ENCODE peak calls at places on chromosomes 5 and 9, in six cellular contexts. One of them, this sample, is unnamed.

GRCh38 chr9:100099722-100100042 is 639 bp downstream of the INVS start:
- DNase-seq in GM23338: peak
- DNase-seq in left ventricle myocardium inferior: no peak
- DNase-seq in breast epithelium: no peak
- DNase-seq in AG09309: no peak
- DNase-seq in thyroid gland: peak
- DNase-seq in this sample: peak

GRCh38 chr5:40521925-40522324 is 157.8 kb upstream of the PTGER4 start:
- DNase-seq in thyroid gland: no peak
- DNase-seq in left ventricle myocardium inferior: no peak
- DNase-seq in AG09309: no peak
- DNase-seq in breast epithelium: no peak
- DNase-seq in GM23338: no peak
- DNase-seq in this sample: no peak

GRCh38 chr9:134374301-134375010 is 48.2 kb downstream of the RXRA start:
- DNase-seq in thyroid gland: peak
- DNase-seq in GM23338: no peak
- DNase-seq in breast epithelium: no peak
- DNase-seq in left ventricle myocardium inferior: peak
- DNase-seq in AG09309: no peak
- DNase-seq in this sample: no peak

GRCh38 chr9:69981686-69982450 is 61.8 kb upstream of the MAMDC2 start:
- DNase-seq in thyroid gland: no peak
- DNase-seq in AG09309: no peak
- DNase-seq in GM23338: no peak
- DNase-seq in breast epithelium: no peak
- DNase-seq in left ventricle myocardium inferior: no peak
- DNase-seq in this sample: no peak

GRCh38 chr5:16902846-16903245 is 33.2 kb downstream of the MYO10 start:
- DNase-seq in thyroid gland: no peak
- DNase-seq in left ventricle myocardium inferior: no peak
- DNase-seq in breast epithelium: no peak
- DNase-seq in GM23338: no peak
- DNase-seq in AG09309: peak
- DNase-seq in this sample: peak

GRCh38 chr5:121503111-121503840 is 348.4 kb upstream of the FTMT start:
- DNase-seq in thyroid gland: peak
- DNase-seq in AG09309: no peak
- DNase-seq in left ventricle myocardium inferior: peak
- DNase-seq in breast epithelium: no peak
- DNase-seq in GM23338: peak
- DNase-seq in this sample: peak

GRCh38 chr5:138230981-138231589 is 18.0 kb upstream of the CDC23 start:
- DNase-seq in AG09309: no peak
- DNase-seq in GM23338: no peak
- DNase-seq in thyroid gland: no peak
- DNase-seq in breast epithelium: no peak
- DNase-seq in left ventricle myocardium inferior: no peak
- DNase-seq in this sample: peak

GRCh38 chr9:35814106-35814840 is 569 bp downstream of the HINT2 start:
- DNase-seq in left ventricle myocardium inferior: peak
- DNase-seq in breast epithelium: peak
- DNase-seq in AG09309: no peak
- DNase-seq in thyroid gland: peak
- DNase-seq in GM23338: peak
- DNase-seq in this sample: peak

GRCh38 chr5:134177197-134178171 is 734 bp upstream of the SKP1 start:
- DNase-seq in GM23338: peak
- DNase-seq in AG09309: peak
- DNase-seq in left ventricle myocardium inferior: no peak
- DNase-seq in breast epithelium: no peak
- DNase-seq in thyroid gland: peak
- DNase-seq in this sample: peak

GRCh38 chr5:154005648-154006047 is 33.1 kb downstream of the FAM114A2 start:
- DNase-seq in left ventricle myocardium inferior: no peak
- DNase-seq in thyroid gland: no peak
- DNase-seq in breast epithelium: no peak
- DNase-seq in AG09309: no peak
- DNase-seq in GM23338: no peak
- DNase-seq in this sample: peak

GRCh38 chr5:178126556-178126955 is 4.3 kb upstream of the RMND5B start:
- DNase-seq in AG09309: no peak
- DNase-seq in breast epithelium: no peak
- DNase-seq in left ventricle myocardium inferior: no peak
- DNase-seq in GM23338: peak
- DNase-seq in thyroid gland: no peak
- DNase-seq in this sample: no peak

GRCh38 chr5:119954106-119954505 is 324.7 kb downstream of the FAM170A start:
- DNase-seq in thyroid gland: no peak
- DNase-seq in GM23338: no peak
- DNase-seq in left ventricle myocardium inferior: no peak
- DNase-seq in AG09309: no peak
- DNase-seq in breast epithelium: no peak
- DNase-seq in this sample: no peak

GRCh38 chr5:168339151-168340140 is 48.0 kb downstream of the WWC1 start:
- DNase-seq in left ventricle myocardium inferior: no peak
- DNase-seq in AG09309: no peak
- DNase-seq in thyroid gland: no peak
- DNase-seq in breast epithelium: no peak
- DNase-seq in GM23338: peak
- DNase-seq in this sample: no peak

GRCh38 chr5:149392718-149393117 is 13.6 kb upstream of the IL17B start:
- DNase-seq in GM23338: no peak
- DNase-seq in breast epithelium: no peak
- DNase-seq in thyroid gland: no peak
- DNase-seq in AG09309: no peak
- DNase-seq in left ventricle myocardium inferior: no peak
- DNase-seq in this sample: no peak

GRCh38 chr9:131366745-131367401 is 27.0 kb upstream of the PRRC2B start:
- DNase-seq in breast epithelium: no peak
- DNase-seq in AG09309: peak
- DNase-seq in thyroid gland: peak
- DNase-seq in GM23338: peak
- DNase-seq in left ventricle myocardium inferior: peak
- DNase-seq in this sample: peak

GRCh38 chr5:181224390-181225234 is 1.5 kb downstream of the TRIM41 start:
- DNase-seq in GM23338: no peak
- DNase-seq in breast epithelium: no peak
- DNase-seq in AG09309: no peak
- DNase-seq in left ventricle myocardium inferior: no peak
- DNase-seq in thyroid gland: no peak
- DNase-seq in this sample: no peak

GRCh38 chr9:35106343-35106730 is 3.4 kb upstream of the STOML2 start:
- DNase-seq in AG09309: no peak
- DNase-seq in left ventricle myocardium inferior: no peak
- DNase-seq in thyroid gland: no peak
- DNase-seq in GM23338: no peak
- DNase-seq in breast epithelium: no peak
- DNase-seq in this sample: no peak

GRCh38 chr9:92312887-92313623 is 12.1 kb downstream of the NOL8 start:
- DNase-seq in left ventricle myocardium inferior: no peak
- DNase-seq in GM23338: no peak
- DNase-seq in thyroid gland: no peak
- DNase-seq in AG09309: no peak
- DNase-seq in breast epithelium: no peak
- DNase-seq in this sample: no peak

GRCh38 chr5:20678814-20679298 is 690.9 kb upstream of the CDH18 start:
- DNase-seq in GM23338: no peak
- DNase-seq in breast epithelium: no peak
- DNase-seq in left ventricle myocardium inferior: no peak
- DNase-seq in AG09309: peak
- DNase-seq in thyroid gland: no peak
- DNase-seq in this sample: peak

GRCh38 chr9:95495529-95495928 is 21.2 kb downstream of the PTCH1 start:
- DNase-seq in left ventricle myocardium inferior: no peak
- DNase-seq in GM23338: no peak
- DNase-seq in AG09309: no peak
- DNase-seq in breast epithelium: no peak
- DNase-seq in thyroid gland: no peak
- DNase-seq in this sample: no peak

GRCh38 chr5:75668988-75669760 is 48.1 kb downstream of the POC5 start:
- DNase-seq in breast epithelium: no peak
- DNase-seq in thyroid gland: peak
- DNase-seq in GM23338: no peak
- DNase-seq in AG09309: no peak
- DNase-seq in left ventricle myocardium inferior: no peak
- DNase-seq in this sample: peak

GRCh38 chr9:120348951-120349429 is 231.0 kb downstream of the CDK5RAP2 start:
- DNase-seq in GM23338: peak
- DNase-seq in AG09309: no peak
- DNase-seq in left ventricle myocardium inferior: no peak
- DNase-seq in thyroid gland: peak
- DNase-seq in breast epithelium: no peak
- DNase-seq in this sample: peak

GRCh38 chr9:93262537-93263310 is 78.8 kb downstream of the WNK2 start:
- DNase-seq in breast epithelium: no peak
- DNase-seq in GM23338: no peak
- DNase-seq in thyroid gland: peak
- DNase-seq in AG09309: no peak
- DNase-seq in left ventricle myocardium inferior: no peak
- DNase-seq in this sample: peak

GRCh38 chr9:109467936-109468335 is 30.2 kb downstream of the PTPN3 start:
- DNase-seq in left ventricle myocardium inferior: no peak
- DNase-seq in AG09309: no peak
- DNase-seq in breast epithelium: no peak
- DNase-seq in GM23338: no peak
- DNase-seq in thyroid gland: no peak
- DNase-seq in this sample: no peak

GRCh38 chr5:2271280-2271679 is 388.6 kb upstream of the IRX4 start:
- DNase-seq in thyroid gland: no peak
- DNase-seq in AG09309: no peak
- DNase-seq in left ventricle myocardium inferior: no peak
- DNase-seq in GM23338: no peak
- DNase-seq in breast epithelium: no peak
- DNase-seq in this sample: no peak

GRCh38 chr9:135490980-135491444 is 9.5 kb upstream of the MRPS2 start:
- DNase-seq in thyroid gland: no peak
- DNase-seq in left ventricle myocardium inferior: no peak
- DNase-seq in breast epithelium: no peak
- DNase-seq in GM23338: no peak
- DNase-seq in AG09309: no peak
- DNase-seq in this sample: no peak

GRCh38 chr5:132073231-132074013 is at the start of gene CSF2:
- DNase-seq in breast epithelium: no peak
- DNase-seq in thyroid gland: no peak
- DNase-seq in left ventricle myocardium inferior: no peak
- DNase-seq in AG09309: no peak
- DNase-seq in GM23338: no peak
- DNase-seq in this sample: no peak

GRCh38 chr9:26955921-26956886 is at the start of gene IFT74:
- DNase-seq in AG09309: peak
- DNase-seq in thyroid gland: peak
- DNase-seq in breast epithelium: peak
- DNase-seq in left ventricle myocardium inferior: peak
- DNase-seq in GM23338: peak
- DNase-seq in this sample: peak

GRCh38 chr5:118924006-118924389 is 64.3 kb downstream of the DTWD2 start:
- DNase-seq in thyroid gland: no peak
- DNase-seq in AG09309: no peak
- DNase-seq in breast epithelium: no peak
- DNase-seq in left ventricle myocardium inferior: no peak
- DNase-seq in GM23338: no peak
- DNase-seq in this sample: no peak

GRCh38 chr9:135147473-135147805 is 60.0 kb downstream of the OLFM1 start:
- DNase-seq in left ventricle myocardium inferior: no peak
- DNase-seq in breast epithelium: no peak
- DNase-seq in thyroid gland: peak
- DNase-seq in GM23338: no peak
- DNase-seq in AG09309: no peak
- DNase-seq in this sample: no peak

GRCh38 chr9:97986466-97986865 is 3.3 kb downstream of the ANP32B start:
- DNase-seq in breast epithelium: no peak
- DNase-seq in thyroid gland: no peak
- DNase-seq in GM23338: no peak
- DNase-seq in left ventricle myocardium inferior: no peak
- DNase-seq in AG09309: no peak
- DNase-seq in this sample: no peak

GRCh38 chr9:12882430-12882829 is 107.6 kb downstream of the LURAP1L start:
- DNase-seq in breast epithelium: no peak
- DNase-seq in left ventricle myocardium inferior: no peak
- DNase-seq in GM23338: no peak
- DNase-seq in AG09309: peak
- DNase-seq in thyroid gland: no peak
- DNase-seq in this sample: no peak

GRCh38 chr5:10562202-10563131 is 1.4 kb upstream of the ANKRD33B start:
- DNase-seq in breast epithelium: no peak
- DNase-seq in AG09309: no peak
- DNase-seq in GM23338: peak
- DNase-seq in thyroid gland: no peak
- DNase-seq in left ventricle myocardium inferior: no peak
- DNase-seq in this sample: no peak

GRCh38 chr9:128638580-128638979 is 18.1 kb downstream of the DYNC2I2 start:
- DNase-seq in GM23338: no peak
- DNase-seq in thyroid gland: no peak
- DNase-seq in left ventricle myocardium inferior: no peak
- DNase-seq in breast epithelium: no peak
- DNase-seq in AG09309: no peak
- DNase-seq in this sample: no peak
- H3K4me3 ChIP-seq in GM23338: no peak
- H3K4me3 ChIP-seq in thyroid gland: no peak
- H3K4me3 ChIP-seq in left ventricle myocardium inferior: no peak
- H3K4me3 ChIP-seq in breast epithelium: no peak
- H3K4me3 ChIP-seq in AG09309: no peak
- H3K4me3 ChIP-seq in this sample: no peak

GRCh38 chr5:82389347-82389746 is 111.2 kb upstream of the RPS23 start:
- DNase-seq in left ventricle myocardium inferior: no peak
- DNase-seq in AG09309: no peak
- DNase-seq in thyroid gland: no peak
- DNase-seq in breast epithelium: no peak
- DNase-seq in GM23338: no peak
- DNase-seq in this sample: no peak
- H3K4me3 ChIP-seq in left ventricle myocardium inferior: no peak
- H3K4me3 ChIP-seq in AG09309: peak
- H3K4me3 ChIP-seq in thyroid gland: no peak
- H3K4me3 ChIP-seq in breast epithelium: no peak
- H3K4me3 ChIP-seq in GM23338: no peak
- H3K4me3 ChIP-seq in this sample: no peak

DNA sequence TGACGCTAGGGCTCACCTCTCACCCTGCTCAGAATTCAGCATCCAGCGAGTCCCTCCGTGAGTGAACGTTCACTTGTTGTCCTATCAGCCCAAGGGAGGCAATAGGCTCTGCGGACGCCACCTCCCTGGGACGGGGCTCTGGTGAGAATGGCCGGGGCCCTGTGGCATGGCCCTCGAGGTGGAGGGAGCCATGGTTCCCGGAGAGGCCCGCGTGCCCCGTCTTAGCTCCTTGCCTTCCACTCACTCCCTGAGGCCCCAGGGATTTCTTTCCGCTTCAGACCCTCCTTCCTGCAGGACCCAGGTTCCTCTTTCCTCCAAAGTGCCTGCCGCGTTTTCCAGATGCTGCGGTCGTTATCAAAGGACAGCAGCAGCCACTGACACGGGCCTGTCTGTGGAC is 21.5 kb downstream of the EXOC3 start:
- DNase-seq in left ventricle myocardium inferior: peak
- DNase-seq in AG09309: no peak
- DNase-seq in GM23338: no peak
- DNase-seq in thyroid gland: no peak
- DNase-seq in breast epithelium: peak
- DNase-seq in this sample: no peak
- H3K4me3 ChIP-seq in left ventricle myocardium inferior: no peak
- H3K4me3 ChIP-seq in AG09309: no peak
- H3K4me3 ChIP-seq in GM23338: no peak
- H3K4me3 ChIP-seq in thyroid gland: no peak
- H3K4me3 ChIP-seq in breast epithelium: no peak
- H3K4me3 ChIP-seq in this sample: no peak

GRCh38 chr5:14249258-14250093 is 106.3 kb downstream of the TRIO start:
- DNase-seq in thyroid gland: no peak
- DNase-seq in left ventricle myocardium inferior: no peak
- DNase-seq in GM23338: no peak
- DNase-seq in breast epithelium: no peak
- DNase-seq in AG09309: no peak
- DNase-seq in this sample: no peak
- H3K4me3 ChIP-seq in thyroid gland: no peak
- H3K4me3 ChIP-seq in left ventricle myocardium inferior: peak
- H3K4me3 ChIP-seq in GM23338: no peak
- H3K4me3 ChIP-seq in breast epithelium: no peak
- H3K4me3 ChIP-seq in AG09309: no peak
- H3K4me3 ChIP-seq in this sample: no peak

This sample was measured in hepatocyte.